ENCODE peak calls at places on chromosomes 11 and 22, in six cellular contexts. One of them, this sample, is unnamed.

GRCh38 chr22:25051073-25051472 is 98.6 kb downstream of the KIAA1671 start:
- DNase-seq in left ventricle myocardium inferior: no peak
- DNase-seq in stimulated activated CD8-positive, alpha-beta memory T cell treated with anti-CD3 and anti-CD28 coated beads, Interleukin-15, amount 100 ng/mL, for 4 hours: no peak
- DNase-seq in endothelial cell: no peak
- DNase-seq in RCC 7860: no peak
- DNase-seq in KBM-7: peak; percentile 38
- DNase-seq in this sample: peak; percentile 23

GRCh38 chr22:35684270-35684700 is 33.4 kb upstream of the APOL5 start:
- DNase-seq in left ventricle myocardium inferior: no peak
- DNase-seq in stimulated activated CD8-positive, alpha-beta memory T cell treated with anti-CD3 and anti-CD28 coated beads, Interleukin-15, amount 100 ng/mL, for 4 hours: no peak
- DNase-seq in endothelial cell: no peak
- DNase-seq in RCC 7860: no peak
- DNase-seq in KBM-7: peak; percentile 51
- DNase-seq in this sample: peak; percentile 11

GRCh38 chr11:112345708-112346107 is 85.0 kb upstream of the PLET1 start:
- DNase-seq in left ventricle myocardium inferior: no peak
- DNase-seq in stimulated activated CD8-positive, alpha-beta memory T cell treated with anti-CD3 and anti-CD28 coated beads, Interleukin-15, amount 100 ng/mL, for 4 hours: no peak
- DNase-seq in endothelial cell: no peak
- DNase-seq in RCC 7860: no peak
- DNase-seq in KBM-7: no peak
- DNase-seq in this sample: peak; percentile 15

GRCh38 chr11:134412508-134413333 is 679 bp upstream of the B3GAT1 start:
- DNase-seq in left ventricle myocardium inferior: no peak
- DNase-seq in stimulated activated CD8-positive, alpha-beta memory T cell treated with anti-CD3 and anti-CD28 coated beads, Interleukin-15, amount 100 ng/mL, for 4 hours: no peak
- DNase-seq in endothelial cell: peak; percentile 27
- DNase-seq in RCC 7860: no peak
- DNase-seq in KBM-7: no peak
- DNase-seq in this sample: no peak

GRCh38 chr11:68831124-68831523 is 10.6 kb downstream of the CPT1A start:
- DNase-seq in left ventricle myocardium inferior: no peak
- DNase-seq in stimulated activated CD8-positive, alpha-beta memory T cell treated with anti-CD3 and anti-CD28 coated beads, Interleukin-15, amount 100 ng/mL, for 4 hours: no peak
- DNase-seq in endothelial cell: no peak
- DNase-seq in RCC 7860: no peak
- DNase-seq in KBM-7: no peak
- DNase-seq in this sample: no peak

GRCh38 chr22:31344369-31345330 is 1.5 kb downstream of the PATZ1 start:
- DNase-seq in left ventricle myocardium inferior: peak; percentile 35
- DNase-seq in stimulated activated CD8-positive, alpha-beta memory T cell treated with anti-CD3 and anti-CD28 coated beads, Interleukin-15, amount 100 ng/mL, for 4 hours: peak; percentile 14
- DNase-seq in endothelial cell: no peak
- DNase-seq in RCC 7860: no peak
- DNase-seq in KBM-7: peak; percentile 64
- DNase-seq in this sample: peak; percentile 79

GRCh38 chr11:122069946-122070345 is 46.1 kb downstream of the BLID start:
- DNase-seq in left ventricle myocardium inferior: peak; percentile 26
- DNase-seq in stimulated activated CD8-positive, alpha-beta memory T cell treated with anti-CD3 and anti-CD28 coated beads, Interleukin-15, amount 100 ng/mL, for 4 hours: no peak
- DNase-seq in endothelial cell: peak; percentile 57
- DNase-seq in RCC 7860: peak; percentile 21
- DNase-seq in KBM-7: peak; percentile 4
- DNase-seq in this sample: peak; percentile 7

GRCh38 chr11:74770456-74770855 is 21.8 kb downstream of the RNF169 start:
- DNase-seq in left ventricle myocardium inferior: no peak
- DNase-seq in stimulated activated CD8-positive, alpha-beta memory T cell treated with anti-CD3 and anti-CD28 coated beads, Interleukin-15, amount 100 ng/mL, for 4 hours: no peak
- DNase-seq in endothelial cell: no peak
- DNase-seq in RCC 7860: no peak
- DNase-seq in KBM-7: no peak
- DNase-seq in this sample: no peak

GRCh38 chr11:45666648-45667642 is 1.5 kb upstream of the CHST1 start:
- DNase-seq in left ventricle myocardium inferior: no peak
- DNase-seq in stimulated activated CD8-positive, alpha-beta memory T cell treated with anti-CD3 and anti-CD28 coated beads, Interleukin-15, amount 100 ng/mL, for 4 hours: no peak
- DNase-seq in endothelial cell: no peak
- DNase-seq in RCC 7860: no peak
- DNase-seq in KBM-7: no peak
- DNase-seq in this sample: no peak

GRCh38 chr22:39942433-39943213 is 17.6 kb upstream of the TMA7B start:
- DNase-seq in left ventricle myocardium inferior: no peak
- DNase-seq in stimulated activated CD8-positive, alpha-beta memory T cell treated with anti-CD3 and anti-CD28 coated beads, Interleukin-15, amount 100 ng/mL, for 4 hours: no peak
- DNase-seq in endothelial cell: no peak
- DNase-seq in RCC 7860: no peak
- DNase-seq in KBM-7: no peak
- DNase-seq in this sample: peak; percentile 41

GRCh38 chr11:86955111-86955673 is at the start of gene FZD4:
- DNase-seq in left ventricle myocardium inferior: peak; percentile 94
- DNase-seq in stimulated activated CD8-positive, alpha-beta memory T cell treated with anti-CD3 and anti-CD28 coated beads, Interleukin-15, amount 100 ng/mL, for 4 hours: no peak
- DNase-seq in endothelial cell: peak; percentile 94
- DNase-seq in RCC 7860: peak; percentile 66
- DNase-seq in KBM-7: peak; percentile 80
- DNase-seq in this sample: peak; percentile 89

GRCh38 chr11:60775420-60775961 is 9.6 kb upstream of the MS4A10 start:
- DNase-seq in left ventricle myocardium inferior: peak; percentile 73
- DNase-seq in stimulated activated CD8-positive, alpha-beta memory T cell treated with anti-CD3 and anti-CD28 coated beads, Interleukin-15, amount 100 ng/mL, for 4 hours: peak; percentile 70
- DNase-seq in endothelial cell: peak; percentile 90
- DNase-seq in RCC 7860: peak; percentile 71
- DNase-seq in KBM-7: peak; percentile 95
- DNase-seq in this sample: peak; percentile 94

GRCh38 chr11:114061053-114062049 is 1.8 kb downstream of the ZBTB16 start:
- DNase-seq in left ventricle myocardium inferior: peak; percentile 56
- DNase-seq in stimulated activated CD8-positive, alpha-beta memory T cell treated with anti-CD3 and anti-CD28 coated beads, Interleukin-15, amount 100 ng/mL, for 4 hours: no peak
- DNase-seq in endothelial cell: peak; percentile 18
- DNase-seq in RCC 7860: no peak
- DNase-seq in KBM-7: no peak
- DNase-seq in this sample: peak; percentile 74

This sample was measured in NB4.